ENCODE peak calls at places on chromosomes 2 and 18, in six cellular contexts. J, A, U, Y, S and V are unnamed samples.

GRCh38 chr2:133293544-133294270 is 274.6 kb downstream of the NCKAP5 start:
- DNase-seq in J (no peak), A (peak; percentile 91), U (no peak), Y (no peak), S (peak; percentile 19), V (no peak)

GRCh38 chr18:30248061-30248460 is 794.5 kb downstream of the DSC3 start:
- DNase-seq in J (no peak), A (no peak), U (no peak), Y (no peak), S (no peak), V (no peak)

GRCh38 chr2:85604568-85605339 is 2.3 kb upstream of the TMEM150A start:
- DNase-seq in J (no peak), A (no peak), U (no peak), Y (no peak), S (no peak), V (no peak)

GRCh38 chr18:45127395-45127794 is 446.7 kb downstream of the SETBP1 start:
- DNase-seq in J (no peak), A (no peak), U (no peak), Y (no peak), S (no peak), V (no peak)

GRCh38 chr2:40202798-40203400 is 249.0 kb downstream of the SLC8A1 start:
- DNase-seq in J (no peak), A (no peak), U (no peak), Y (no peak), S (no peak), V (no peak)

GRCh38 chr18:46474487-46475366 is 182.3 kb downstream of the LOXHD1 start:
- DNase-seq in J (no peak), A (no peak), U (no peak), Y (no peak), S (no peak), V (no peak)

GRCh38 chr2:103213028-103213542 is 451.3 kb downstream of the TMEM182 start:
- DNase-seq in J (no peak), A (no peak), U (no peak), Y (no peak), S (no peak), V (no peak)

GRCh38 chr2:179226203-179226960 is 38.2 kb downstream of the SESTD1 start:
- DNase-seq in J (no peak), A (no peak), U (no peak), Y (no peak), S (no peak), V (no peak)

GRCh38 chr2:111178730-111179405 is 58.2 kb downstream of the BCL2L11 start:
- DNase-seq in J (no peak), A (no peak), U (no peak), Y (no peak), S (no peak), V (no peak)

GRCh38 chr2:10775036-10775780 is 37.4 kb downstream of the PDIA6 start:
- DNase-seq in J (no peak), A (no peak), U (no peak), Y (no peak), S (no peak), V (no peak)

GRCh38 chr2:135960598-135961551 is 24.6 kb downstream of the DARS1 start:
- DNase-seq in J (no peak), A (peak; percentile 60), U (no peak), Y (no peak), S (no peak), V (no peak)

GRCh38 chr2:68799615-68800400 is 65.2 kb downstream of the ARHGAP25 start:
- DNase-seq in J (no peak), A (no peak), U (no peak), Y (no peak), S (no peak), V (no peak)

GRCh38 chr2:174059875-174060226 is 94.7 kb upstream of the SP3 start:
- DNase-seq in J (no peak), A (no peak), U (no peak), Y (no peak), S (no peak), V (no peak)

GRCh38 chr18:32201936-32202335 is 12.1 kb downstream of the MEP1B start:
- DNase-seq in J (peak; percentile 92), A (no peak), U (no peak), Y (no peak), S (no peak), V (no peak)

GRCh38 chr2:200483729-200484198 is 26.1 kb downstream of the KCTD18 start:
- DNase-seq in J (peak; percentile 75), A (peak; percentile 40), U (peak; percentile 70), Y (no peak), S (no peak), V (no peak)

GRCh38 chr18:47595816-47596501 is 334.5 kb downstream of the SMAD2 start:
- DNase-seq in J (peak; percentile 60), A (peak; percentile 31), U (no peak), Y (no peak), S (no peak), V (no peak)

GRCh38 chr2:871926-872680 is 78.5 kb upstream of the SNTG2 start:
- DNase-seq in J (no peak), A (no peak), U (no peak), Y (no peak), S (no peak), V (no peak)

GRCh38 chr18:58502628-58503027 is 126.3 kb downstream of the ALPK2 start:
- DNase-seq in J (no peak), A (no peak), U (no peak), Y (no peak), S (no peak), V (no peak)

DNA sequence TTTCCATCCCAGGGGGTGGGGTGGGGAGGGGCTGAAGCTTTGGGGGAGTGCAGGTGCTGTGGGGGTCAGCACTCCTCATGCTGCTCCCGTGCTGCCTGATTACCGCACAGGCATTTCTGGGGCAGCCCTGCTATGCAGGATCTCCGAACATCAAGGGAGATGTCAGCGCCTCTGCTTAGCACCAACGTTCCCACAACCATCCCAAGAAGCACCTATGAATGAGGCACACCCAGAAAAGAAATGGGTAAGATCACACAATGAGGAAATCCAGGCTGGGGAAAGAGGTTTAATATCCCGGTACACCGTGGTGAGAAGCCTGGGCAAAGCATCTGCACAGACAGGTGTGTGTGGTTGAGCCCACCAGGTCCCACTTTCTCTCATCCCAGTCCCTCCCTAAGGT is 17.5 kb downstream of the GAREM2 start:
- DNase-seq in J (no peak), A (no peak), U (no peak), Y (no peak), S (no peak), V (no peak)
- H3K27ac ChIP-seq in J (no peak overlapping the region), A (no peak overlapping the region), U (no peak overlapping the region), Y (no peak overlapping the region), S (no peak overlapping the region), V (no peak overlapping the region)

GRCh38 chr2:67137699-67138098 is 259.4 kb upstream of the ETAA1 start:
- DNase-seq in J (no peak), A (no peak), U (no peak), Y (no peak), S (no peak), V (no peak)

GRCh38 chr2:67130526-67131309 is 266.4 kb upstream of the ETAA1 start:
- DNase-seq in J (no peak), A (no peak), U (no peak), Y (no peak), S (no peak), V (no peak)

GRCh38 chr2:67135201-67135600 is 261.9 kb upstream of the ETAA1 start:
- DNase-seq in J (no peak), A (peak; percentile 78), U (no peak), Y (no peak), S (no peak), V (no peak)
- H3K36me3 ChIP-seq in J (no peaks in the 10 kb centered on the region), A (no peaks in the 10 kb centered on the region), U (no peaks in the 10 kb centered on the region), Y (no peaks in the 10 kb centered on the region), S (no peaks in the 10 kb centered on the region), V (no peaks in the 10 kb centered on the region)

GRCh38 chr2:196242131-196242620 is 70.8 kb upstream of the STK17B start:
- DNase-seq in J (no peak), A (no peak), U (no peak), Y (no peak), S (no peak), V (no peak)

GRCh38 chr2:196244516-196244915 is 73.1 kb upstream of the STK17B start:
- DNase-seq in J (no peak), A (no peak), U (no peak), Y (no peak), S (no peak), V (no peak)

GRCh38 chr2:196238836-196239380 is 67.5 kb upstream of the STK17B start:
- DNase-seq in J (no peak), A (no peak), U (no peak), Y (no peak), S (no peak), V (no peak)

GRCh38 chr2:196241175-196241574 is 69.8 kb upstream of the STK17B start:
- DNase-seq in J (peak; percentile 67), A (no peak), U (no peak), Y (no peak), S (no peak), V (no peak)

DNA sequence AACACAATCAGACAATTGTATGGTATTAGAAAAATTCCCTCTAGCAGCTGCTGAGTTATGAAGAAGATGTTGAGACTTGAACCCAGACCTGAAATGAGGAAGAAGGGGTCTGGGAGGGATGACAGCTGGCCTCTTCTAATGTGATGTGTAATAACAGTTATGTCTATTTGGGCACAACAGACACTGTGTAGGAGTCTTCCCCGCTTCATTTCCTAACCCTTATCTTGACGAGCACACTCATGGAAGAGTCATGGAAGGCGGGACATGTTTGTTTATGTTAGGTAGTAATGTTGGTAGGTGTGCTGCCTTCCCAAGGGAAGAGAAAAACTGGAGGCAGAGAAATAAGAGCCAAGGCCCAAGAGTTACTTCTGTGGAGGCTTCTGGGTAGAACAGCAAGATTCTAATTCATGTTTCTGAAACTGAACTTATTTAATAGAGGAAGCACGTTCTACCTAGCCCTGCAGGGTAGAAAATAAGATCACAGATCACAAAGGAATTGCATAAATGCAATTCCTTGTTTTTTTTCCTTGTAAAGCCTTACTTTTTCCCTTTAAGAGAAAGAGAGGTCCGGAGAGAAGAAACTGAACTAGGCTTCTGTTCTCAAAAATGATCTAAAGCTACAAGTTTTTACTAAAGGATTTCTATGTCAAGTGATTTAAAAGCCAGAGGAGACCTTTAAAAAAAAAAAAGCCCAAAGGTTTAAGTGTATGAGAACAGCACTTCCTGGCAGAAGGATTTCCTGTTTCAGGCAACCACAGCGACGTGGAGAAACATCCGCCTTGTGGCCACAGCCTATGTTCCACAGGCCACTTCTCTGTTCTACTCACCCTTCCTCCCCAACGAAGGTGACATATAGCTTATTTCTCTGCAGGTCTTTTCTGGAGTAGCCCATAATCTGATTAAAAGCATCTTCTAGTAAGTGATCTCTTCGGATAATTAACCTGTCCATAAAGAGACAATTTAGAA is 68.5 kb upstream of the STK17B start:
- DNase-seq in J (peak; percentile 93), A (peak; percentile 42), U (peak; percentile 77), Y (peak; percentile 84), S (no peak), V (peak; percentile 55)
- H3K27ac ChIP-seq in J (peak overlapping the region; percentile 79), A (no peak overlapping the region), U (peak overlapping the region; percentile 94), Y (peak overlapping the region; percentile 81), S (no peak overlapping the region), V (peak overlapping the region; percentile 33)

GRCh38 chr2:121350402-121350775 is 65.4 kb upstream of the TFCP2L1 start:
- DNase-seq in J (no peak), A (no peak), U (no peak), Y (no peak), S (no peak), V (no peak)

GRCh38 chr2:121349721-121350401 is 64.9 kb upstream of the TFCP2L1 start:
- DNase-seq in J (no peak), A (no peak), U (no peak), Y (no peak), S (no peak), V (no peak)

GRCh38 chr2:121350884-121351283 is 65.9 kb upstream of the TFCP2L1 start:
- DNase-seq in J (no peak), A (no peak), U (no peak), Y (no peak), S (no peak), V (no peak)

GRCh38 chr2:121348128-121348740 is 63.2 kb upstream of the TFCP2L1 start:
- DNase-seq in J (no peak), A (no peak), U (no peak), Y (no peak), S (no peak), V (no peak)

GRCh38 chr2:121351521-121352318 is 66.7 kb upstream of the TFCP2L1 start:
- DNase-seq in J (no peak), A (no peak), U (no peak), Y (no peak), S (no peak), V (no peak)
- H3K36me3 ChIP-seq in J (no peaks in the 10 kb centered on the region), A (peaks cover 22% of the 10 kb centered on the region), U (peaks cover 63% of the 10 kb centered on the region), Y (peaks cover 55% of the 10 kb centered on the region), S (no peaks in the 10 kb centered on the region), V (peaks cover 45% of the 10 kb centered on the region)